ENCODE peak calls at places on chromosomes 7 and 10, in eight cellular contexts. One of them, this sample, is unnamed.

GRCh38 chr7:124768525-124768924 is 2.9 kb upstream of the GPR37 start:
- DNase-seq in NCI-H2029: no peak
- DNase-seq in LHCN-M2: no peak
- DNase-seq in choroid plexus epithelial cell: no peak
- DNase-seq in activated CD4-positive, alpha-beta T cell treated with anti-CD3 and anti-CD28 coated beads, Interleukin-2, amount 50 U/mL, for 1 hour: no peak
- DNase-seq in naive thymus-derived CD8-positive, alpha-beta T cell: no peak
- DNase-seq in T47D: no peak
- DNase-seq in GM13976: no peak
- DNase-seq in this sample: no peak

GRCh38 chr7:24851791-24852190 is 94.5 kb upstream of the GSDME start:
- DNase-seq in naive thymus-derived CD8-positive, alpha-beta T cell: no peak
- DNase-seq in NCI-H2029: no peak
- DNase-seq in choroid plexus epithelial cell: peak
- DNase-seq in T47D: no peak
- DNase-seq in LHCN-M2: peak
- DNase-seq in GM13976: no peak
- DNase-seq in activated CD4-positive, alpha-beta T cell treated with anti-CD3 and anti-CD28 coated beads, Interleukin-2, amount 50 U/mL, for 1 hour: no peak
- DNase-seq in this sample: no peak

GRCh38 chr7:92723978-92724377 is 112.4 kb downstream of the CDK6 start:
- DNase-seq in GM13976: no peak
- DNase-seq in naive thymus-derived CD8-positive, alpha-beta T cell: no peak
- DNase-seq in NCI-H2029: no peak
- DNase-seq in T47D: no peak
- DNase-seq in activated CD4-positive, alpha-beta T cell treated with anti-CD3 and anti-CD28 coated beads, Interleukin-2, amount 50 U/mL, for 1 hour: no peak
- DNase-seq in choroid plexus epithelial cell: no peak
- DNase-seq in LHCN-M2: peak
- DNase-seq in this sample: no peak

GRCh38 chr10:26857991-26858706 is 2.6 kb downstream of the ABI1 start:
- DNase-seq in choroid plexus epithelial cell: peak
- DNase-seq in naive thymus-derived CD8-positive, alpha-beta T cell: no peak
- DNase-seq in T47D: no peak
- DNase-seq in GM13976: peak
- DNase-seq in LHCN-M2: peak
- DNase-seq in activated CD4-positive, alpha-beta T cell treated with anti-CD3 and anti-CD28 coated beads, Interleukin-2, amount 50 U/mL, for 1 hour: no peak
- DNase-seq in NCI-H2029: no peak
- DNase-seq in this sample: no peak

GRCh38 chr7:29138588-29138987 is 7.7 kb downstream of the CPVL start:
- DNase-seq in NCI-H2029: no peak
- DNase-seq in naive thymus-derived CD8-positive, alpha-beta T cell: no peak
- DNase-seq in choroid plexus epithelial cell: no peak
- DNase-seq in GM13976: no peak
- DNase-seq in T47D: no peak
- DNase-seq in activated CD4-positive, alpha-beta T cell treated with anti-CD3 and anti-CD28 coated beads, Interleukin-2, amount 50 U/mL, for 1 hour: no peak
- DNase-seq in LHCN-M2: no peak
- DNase-seq in this sample: no peak

GRCh38 chr7:39535720-39536119 is 30.5 kb upstream of the YAE1 start:
- DNase-seq in choroid plexus epithelial cell: no peak
- DNase-seq in NCI-H2029: no peak
- DNase-seq in LHCN-M2: no peak
- DNase-seq in activated CD4-positive, alpha-beta T cell treated with anti-CD3 and anti-CD28 coated beads, Interleukin-2, amount 50 U/mL, for 1 hour: no peak
- DNase-seq in T47D: no peak
- DNase-seq in naive thymus-derived CD8-positive, alpha-beta T cell: no peak
- DNase-seq in GM13976: no peak
- DNase-seq in this sample: no peak

GRCh38 chr7:98084631-98085030 is 22.0 kb upstream of the LMTK2 start:
- DNase-seq in naive thymus-derived CD8-positive, alpha-beta T cell: no peak
- DNase-seq in activated CD4-positive, alpha-beta T cell treated with anti-CD3 and anti-CD28 coated beads, Interleukin-2, amount 50 U/mL, for 1 hour: no peak
- DNase-seq in T47D: no peak
- DNase-seq in NCI-H2029: peak
- DNase-seq in GM13976: no peak
- DNase-seq in choroid plexus epithelial cell: no peak
- DNase-seq in LHCN-M2: no peak
- DNase-seq in this sample: no peak

GRCh38 chr7:150753826-150754603 is 16.8 kb downstream of the GIMAP5 start:
- DNase-seq in GM13976: peak
- DNase-seq in NCI-H2029: no peak
- DNase-seq in naive thymus-derived CD8-positive, alpha-beta T cell: no peak
- DNase-seq in T47D: no peak
- DNase-seq in activated CD4-positive, alpha-beta T cell treated with anti-CD3 and anti-CD28 coated beads, Interleukin-2, amount 50 U/mL, for 1 hour: no peak
- DNase-seq in LHCN-M2: peak
- DNase-seq in choroid plexus epithelial cell: no peak
- DNase-seq in this sample: no peak

GRCh38 chr7:141702047-141702567 is at the start of gene DENND11:
- DNase-seq in LHCN-M2: no peak
- DNase-seq in T47D: peak
- DNase-seq in activated CD4-positive, alpha-beta T cell treated with anti-CD3 and anti-CD28 coated beads, Interleukin-2, amount 50 U/mL, for 1 hour: peak
- DNase-seq in naive thymus-derived CD8-positive, alpha-beta T cell: peak
- DNase-seq in NCI-H2029: peak
- DNase-seq in GM13976: peak
- DNase-seq in choroid plexus epithelial cell: peak
- DNase-seq in this sample: peak

GRCh38 chr7:158595068-158595467 is 7.4 kb upstream of the PTPRN2 start:
- DNase-seq in GM13976: no peak
- DNase-seq in naive thymus-derived CD8-positive, alpha-beta T cell: no peak
- DNase-seq in choroid plexus epithelial cell: peak
- DNase-seq in LHCN-M2: no peak
- DNase-seq in T47D: no peak
- DNase-seq in NCI-H2029: no peak
- DNase-seq in activated CD4-positive, alpha-beta T cell treated with anti-CD3 and anti-CD28 coated beads, Interleukin-2, amount 50 U/mL, for 1 hour: no peak
- DNase-seq in this sample: no peak

GRCh38 chr10:75319274-75319673 is 82.3 kb downstream of the ZNF503 start:
- DNase-seq in choroid plexus epithelial cell: no peak
- DNase-seq in NCI-H2029: no peak
- DNase-seq in LHCN-M2: no peak
- DNase-seq in activated CD4-positive, alpha-beta T cell treated with anti-CD3 and anti-CD28 coated beads, Interleukin-2, amount 50 U/mL, for 1 hour: no peak
- DNase-seq in GM13976: no peak
- DNase-seq in T47D: no peak
- DNase-seq in naive thymus-derived CD8-positive, alpha-beta T cell: no peak
- DNase-seq in this sample: no peak

GRCh38 chr7:46854958-46855473 is 726.9 kb downstream of the TNS3 start:
- DNase-seq in choroid plexus epithelial cell: peak
- DNase-seq in T47D: no peak
- DNase-seq in activated CD4-positive, alpha-beta T cell treated with anti-CD3 and anti-CD28 coated beads, Interleukin-2, amount 50 U/mL, for 1 hour: no peak
- DNase-seq in NCI-H2029: no peak
- DNase-seq in LHCN-M2: peak
- DNase-seq in GM13976: no peak
- DNase-seq in naive thymus-derived CD8-positive, alpha-beta T cell: no peak
- DNase-seq in this sample: no peak

GRCh38 chr10:3568983-3569382 is 216.0 kb downstream of the KLF6 start:
- DNase-seq in LHCN-M2: no peak
- DNase-seq in T47D: no peak
- DNase-seq in NCI-H2029: peak
- DNase-seq in choroid plexus epithelial cell: no peak
- DNase-seq in GM13976: no peak
- DNase-seq in naive thymus-derived CD8-positive, alpha-beta T cell: no peak
- DNase-seq in activated CD4-positive, alpha-beta T cell treated with anti-CD3 and anti-CD28 coated beads, Interleukin-2, amount 50 U/mL, for 1 hour: no peak
- DNase-seq in this sample: no peak

GRCh38 chr7:37065779-37066271 is 341.5 kb upstream of the AOAH start:
- DNase-seq in activated CD4-positive, alpha-beta T cell treated with anti-CD3 and anti-CD28 coated beads, Interleukin-2, amount 50 U/mL, for 1 hour: no peak
- DNase-seq in T47D: no peak
- DNase-seq in naive thymus-derived CD8-positive, alpha-beta T cell: no peak
- DNase-seq in LHCN-M2: peak
- DNase-seq in GM13976: no peak
- DNase-seq in NCI-H2029: no peak
- DNase-seq in choroid plexus epithelial cell: peak
- DNase-seq in this sample: no peak

GRCh38 chr7:130154131-130154500 is 51.1 kb downstream of the TMEM209 start:
- DNase-seq in naive thymus-derived CD8-positive, alpha-beta T cell: no peak
- DNase-seq in NCI-H2029: peak
- DNase-seq in activated CD4-positive, alpha-beta T cell treated with anti-CD3 and anti-CD28 coated beads, Interleukin-2, amount 50 U/mL, for 1 hour: no peak
- DNase-seq in GM13976: peak
- DNase-seq in T47D: no peak
- DNase-seq in LHCN-M2: no peak
- DNase-seq in choroid plexus epithelial cell: no peak
- DNase-seq in this sample: no peak

GRCh38 chr10:44476421-44476820 is 91.5 kb upstream of the CXCL12 start:
- DNase-seq in NCI-H2029: no peak
- DNase-seq in GM13976: no peak
- DNase-seq in choroid plexus epithelial cell: no peak
- DNase-seq in activated CD4-positive, alpha-beta T cell treated with anti-CD3 and anti-CD28 coated beads, Interleukin-2, amount 50 U/mL, for 1 hour: no peak
- DNase-seq in T47D: no peak
- DNase-seq in LHCN-M2: no peak
- DNase-seq in naive thymus-derived CD8-positive, alpha-beta T cell: no peak
- DNase-seq in this sample: no peak

GRCh38 chr10:69969961-69970360 is 82.7 kb upstream of the MACROH2A2 start:
- DNase-seq in naive thymus-derived CD8-positive, alpha-beta T cell: no peak
- DNase-seq in activated CD4-positive, alpha-beta T cell treated with anti-CD3 and anti-CD28 coated beads, Interleukin-2, amount 50 U/mL, for 1 hour: no peak
- DNase-seq in NCI-H2029: no peak
- DNase-seq in GM13976: no peak
- DNase-seq in LHCN-M2: no peak
- DNase-seq in choroid plexus epithelial cell: no peak
- DNase-seq in T47D: no peak
- DNase-seq in this sample: no peak

GRCh38 chr10:104043185-104043830 is 42.4 kb downstream of the COL17A1 start:
- DNase-seq in LHCN-M2: no peak
- DNase-seq in activated CD4-positive, alpha-beta T cell treated with anti-CD3 and anti-CD28 coated beads, Interleukin-2, amount 50 U/mL, for 1 hour: no peak
- DNase-seq in naive thymus-derived CD8-positive, alpha-beta T cell: no peak
- DNase-seq in choroid plexus epithelial cell: peak
- DNase-seq in NCI-H2029: no peak
- DNase-seq in GM13976: peak
- DNase-seq in T47D: no peak
- DNase-seq in this sample: no peak

GRCh38 chr7:50805425-50806130 is 22.9 kb upstream of the GRB10 start:
- DNase-seq in LHCN-M2: no peak
- DNase-seq in naive thymus-derived CD8-positive, alpha-beta T cell: no peak
- DNase-seq in NCI-H2029: no peak
- DNase-seq in choroid plexus epithelial cell: no peak
- DNase-seq in activated CD4-positive, alpha-beta T cell treated with anti-CD3 and anti-CD28 coated beads, Interleukin-2, amount 50 U/mL, for 1 hour: no peak
- DNase-seq in T47D: no peak
- DNase-seq in GM13976: no peak
- DNase-seq in this sample: no peak

GRCh38 chr10:86682675-86683074 is 14.4 kb downstream of the LDB3 start:
- DNase-seq in activated CD4-positive, alpha-beta T cell treated with anti-CD3 and anti-CD28 coated beads, Interleukin-2, amount 50 U/mL, for 1 hour: no peak
- DNase-seq in naive thymus-derived CD8-positive, alpha-beta T cell: no peak
- DNase-seq in GM13976: no peak
- DNase-seq in T47D: no peak
- DNase-seq in choroid plexus epithelial cell: no peak
- DNase-seq in NCI-H2029: no peak
- DNase-seq in LHCN-M2: no peak
- DNase-seq in this sample: no peak

GRCh38 chr10:28566458-28566857 is 33.5 kb downstream of the WAC start:
- DNase-seq in naive thymus-derived CD8-positive, alpha-beta T cell: no peak
- DNase-seq in GM13976: no peak
- DNase-seq in choroid plexus epithelial cell: peak
- DNase-seq in T47D: no peak
- DNase-seq in activated CD4-positive, alpha-beta T cell treated with anti-CD3 and anti-CD28 coated beads, Interleukin-2, amount 50 U/mL, for 1 hour: no peak
- DNase-seq in NCI-H2029: no peak
- DNase-seq in LHCN-M2: no peak
- DNase-seq in this sample: no peak

GRCh38 chr7:41792099-41792498 is 89.2 kb upstream of the INHBA start:
- DNase-seq in naive thymus-derived CD8-positive, alpha-beta T cell: no peak
- DNase-seq in choroid plexus epithelial cell: no peak
- DNase-seq in NCI-H2029: no peak
- DNase-seq in activated CD4-positive, alpha-beta T cell treated with anti-CD3 and anti-CD28 coated beads, Interleukin-2, amount 50 U/mL, for 1 hour: no peak
- DNase-seq in T47D: no peak
- DNase-seq in GM13976: no peak
- DNase-seq in LHCN-M2: peak
- DNase-seq in this sample: no peak

GRCh38 chr7:3300651-3301471 is at the start of gene SDK1:
- DNase-seq in GM13976: peak
- DNase-seq in LHCN-M2: peak
- DNase-seq in T47D: peak
- DNase-seq in naive thymus-derived CD8-positive, alpha-beta T cell: peak
- DNase-seq in activated CD4-positive, alpha-beta T cell treated with anti-CD3 and anti-CD28 coated beads, Interleukin-2, amount 50 U/mL, for 1 hour: peak
- DNase-seq in choroid plexus epithelial cell: peak
- DNase-seq in NCI-H2029: peak
- DNase-seq in this sample: peak

GRCh38 chr10:90602815-90603600 is 254.8 kb downstream of the HTR7 start:
- DNase-seq in T47D: no peak
- DNase-seq in GM13976: no peak
- DNase-seq in activated CD4-positive, alpha-beta T cell treated with anti-CD3 and anti-CD28 coated beads, Interleukin-2, amount 50 U/mL, for 1 hour: no peak
- DNase-seq in choroid plexus epithelial cell: peak
- DNase-seq in naive thymus-derived CD8-positive, alpha-beta T cell: no peak
- DNase-seq in LHCN-M2: peak
- DNase-seq in NCI-H2029: no peak
- DNase-seq in this sample: no peak

GRCh38 chr10:66555061-66555460 is 370.8 kb upstream of the LRRTM3 start:
- DNase-seq in T47D: no peak
- DNase-seq in naive thymus-derived CD8-positive, alpha-beta T cell: no peak
- DNase-seq in activated CD4-positive, alpha-beta T cell treated with anti-CD3 and anti-CD28 coated beads, Interleukin-2, amount 50 U/mL, for 1 hour: no peak
- DNase-seq in GM13976: no peak
- DNase-seq in NCI-H2029: no peak
- DNase-seq in LHCN-M2: peak
- DNase-seq in choroid plexus epithelial cell: peak
- DNase-seq in this sample: no peak

This sample was measured in GM12892.